ENCODE peak calls at places on chromosomes 16 and 17, in five cellular contexts. O is stimulated activated CD8-positive, alpha-beta memory T cell treated with anti-CD3 and anti-CD28 coated beads, Interleukin-7, amount 100 ng/mL, for 1 hour; U is ovary; N is NCI-H1417; E is stimulated activated CD4-positive, alpha-beta T cell treated with anti-CD3 and anti-CD28 coated beads, Interleukin-2, amount 100 ng/mL, for 48 hours. M is an unnamed sample.

GRCh38 chr17:70375406-70375805 is 206.1 kb downstream of the KCNJ2 start:
- DNase-seq in O (no peak), U (no peak), N (peak; percentile 27), E (no peak), M (no peak)

GRCh38 chr16:56348168-56349085 is 76.9 kb downstream of the AMFR start:
- DNase-seq in O (no peak), U (no peak), N (no peak), E (no peak), M (no peak)

GRCh38 chr17:5815396-5815795 is 231.1 kb upstream of the NLRP1 start:
- DNase-seq in O (no peak), U (no peak), N (no peak), E (no peak), M (no peak)

GRCh38 chr17:413706-414440 is 61.3 kb upstream of the RPH3AL start:
- DNase-seq in O (no peak), U (no peak), N (no peak), E (no peak), M (no peak)

GRCh38 chr16:78444-79145 is 570 bp downstream of the MPG start:
- DNase-seq in O (no peak), U (no peak), N (peak; percentile 42), E (no peak), M (no peak)

GRCh38 chr16:86590501-86591144 is 12.3 kb downstream of the FOXL1 start:
- DNase-seq in O (no peak), U (no peak), N (no peak), E (no peak), M (no peak)

GRCh38 chr16:54098247-54098646 is 188.3 kb downstream of the IRX3 start:
- DNase-seq in O (no peak), U (no peak), N (no peak), E (no peak), M (no peak)

GRCh38 chr16:88542231-88542630 is 28.0 kb upstream of the ZC3H18 start:
- DNase-seq in O (no peak), U (no peak), N (no peak), E (no peak), M (no peak)

GRCh38 chr17:17770371-17771059 is 66.3 kb downstream of the SREBF1 start:
- DNase-seq in O (no peak), U (no peak), N (no peak), E (no peak), M (no peak)

GRCh38 chr17:55267777-55268648 is 3.3 kb downstream of the HLF start:
- DNase-seq in O (no peak), U (no peak), N (no peak), E (no peak), M (no peak)

GRCh38 chr17:81018044-81018802 is 16.7 kb upstream of the BAIAP2 start:
- DNase-seq in O (no peak), U (no peak), N (peak; percentile 35), E (no peak), M (no peak)

M was measured in Caco-2.